ENCODE peak calls at places on chromosomes 3 and 15, in nine cellular contexts. E, Y, X, K, V, I, U, N and P are unnamed samples.
A peak's percentile ranks its signal among the peaks of the same experiment; 100 is the strongest.

GRCh38 chr3:178849220-178849910 is 222.2 kb downstream of the ZMAT3 start:
- DNase-seq in E (no peak), Y (no peak), X (no peak), K (no peak), V (no peak), I (no peak), U (no peak), N (no peak), P (no peak)

GRCh38 chr3:44437800-44438199 is 39.7 kb downstream of the ZNF445 start:
- DNase-seq in E (no peak), Y (no peak), X (no peak), K (no peak), V (no peak), I (no peak), U (no peak), N (no peak), P (no peak)

GRCh38 chr15:40330368-40330836 is 6.9 kb downstream of the INAFM2 start:
- DNase-seq in E (no peak), Y (no peak), X (peak; percentile 39), K (no peak), V (no peak), I (peak; percentile 92), U (no peak), N (no peak), P (no peak)

GRCh38 chr3:177364236-177364635 is 167.0 kb upstream of the TBL1XR1 start:
- DNase-seq in E (no peak), Y (no peak), X (no peak), K (no peak), V (no peak), I (no peak), U (peak; percentile 34), N (no peak), P (no peak)

GRCh38 chr3:188526057-188526456 is 372.1 kb downstream of the LPP start:
- DNase-seq in E (no peak), Y (no peak), X (peak; percentile 39), K (no peak), V (no peak), I (peak; percentile 65), U (peak; percentile 38), N (no peak), P (no peak)

GRCh38 chr3:88057650-88058321 is 1.0 kb downstream of the CGGBP1 start:
- DNase-seq in E (no peak), Y (no peak), X (no peak), K (no peak), V (no peak), I (no peak), U (peak; percentile 36), N (no peak), P (peak; percentile 50)

GRCh38 chr3:98786364-98786930 is 23.3 kb downstream of the ST3GAL6 start:
- DNase-seq in E (no peak), Y (no peak), X (no peak), K (no peak), V (no peak), I (no peak), U (peak; percentile 34), N (peak; percentile 48), P (no peak)

GRCh38 chr3:13887746-13888300 is 8.0 kb upstream of the WNT7A start:
- DNase-seq in E (peak; percentile 56), Y (no peak), X (no peak), K (no peak), V (peak; percentile 45), I (no peak), U (no peak), N (no peak), P (no peak)

GRCh38 chr3:69420781-69421520 is 35.1 kb upstream of the FRMD4B start:
- DNase-seq in E (no peak), Y (peak; percentile 43), X (no peak), K (no peak), V (no peak), I (peak; percentile 68), U (peak; percentile 81), N (no peak), P (no peak)

GRCh38 chr15:75727851-75728715 is 15.4 kb upstream of the CSPG4 start:
- DNase-seq in E (no peak), Y (peak; percentile 49), X (peak; percentile 58), K (peak; percentile 69), V (no peak), I (peak; percentile 79), U (peak; percentile 34), N (peak; percentile 71), P (peak; percentile 28)

GRCh38 chr3:66441124-66441523 is 59.7 kb downstream of the LRIG1 start:
- DNase-seq in E (no peak), Y (no peak), X (peak; percentile 34), K (no peak), V (no peak), I (no peak), U (peak; percentile 61), N (no peak), P (peak; percentile 67)

GRCh38 chr3:151327571-151328198 is 1.7 kb downstream of the P2RY13 start:
- DNase-seq in E (no peak), Y (no peak), X (peak; percentile 64), K (no peak), V (no peak), I (no peak), U (peak; percentile 48), N (no peak), P (peak; percentile 47)

GRCh38 chr15:48975713-48976419 is 12.1 kb upstream of the SHC4 start:
- DNase-seq in E (no peak), Y (peak; percentile 80), X (peak; percentile 84), K (peak; percentile 81), V (peak; percentile 85), I (peak; percentile 90), U (peak; percentile 72), N (peak; percentile 75), P (peak; percentile 77)

GRCh38 chr3:31094048-31094447 is 199.6 kb upstream of the GADL1 start:
- DNase-seq in E (no peak), Y (no peak), X (no peak), K (no peak), V (no peak), I (no peak), U (no peak), N (no peak), P (no peak)

GRCh38 chr3:104437131-104437750 is 929.5 kb upstream of the ALCAM start:
- DNase-seq in E (no peak), Y (no peak), X (peak; percentile 72), K (no peak), V (no peak), I (no peak), U (peak; percentile 80), N (no peak), P (peak; percentile 85)

GRCh38 chr15:73957785-73958184 is 31.5 kb downstream of the LOXL1 start:
- DNase-seq in E (no peak), Y (no peak), X (no peak), K (no peak), V (peak; percentile 50), I (no peak), U (no peak), N (no peak), P (no peak)

GRCh38 chr15:80940851-80941250 is 48.8 kb downstream of the MESD start:
- DNase-seq in E (no peak), Y (no peak), X (no peak), K (peak; percentile 33), V (peak; percentile 41), I (peak; percentile 29), U (no peak), N (no peak), P (no peak)

GRCh38 chr3:86180696-86181095 is 810.3 kb downstream of the VGLL3 start:
- DNase-seq in E (no peak), Y (no peak), X (peak; percentile 68), K (no peak), V (no peak), I (no peak), U (no peak), N (no peak), P (peak; percentile 1)

DNA sequence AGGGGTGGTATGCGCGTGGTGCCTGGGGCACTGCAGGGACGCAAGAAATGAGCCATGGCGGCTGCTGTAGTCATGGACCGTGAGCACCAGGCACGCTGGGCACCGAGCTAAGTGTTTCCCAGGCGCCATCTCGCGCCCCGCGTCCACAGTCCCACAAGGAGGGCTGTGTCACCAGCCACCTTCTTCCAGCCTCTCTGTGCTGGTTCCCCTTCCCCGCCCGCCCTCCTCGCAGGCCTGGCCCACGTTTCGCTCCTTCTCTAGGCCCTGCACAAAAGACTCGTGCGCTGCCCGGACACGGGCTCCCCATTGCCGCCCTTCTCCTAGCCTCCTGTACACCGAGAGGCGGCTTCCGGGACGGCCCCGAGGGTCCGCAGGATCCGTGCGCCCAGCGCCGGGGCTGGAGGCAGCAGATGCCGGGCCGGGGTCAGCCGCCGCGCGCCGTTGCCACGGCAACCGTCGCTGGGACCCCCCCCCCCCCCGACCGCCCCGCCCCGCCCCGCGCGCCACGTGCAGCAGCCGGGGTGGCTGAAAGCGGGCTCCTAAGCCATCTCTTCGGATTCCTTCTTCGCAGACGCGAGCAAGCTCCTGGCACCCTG is 113.4 kb downstream of the SRGAP3 start:
- DNase-seq in E (no peak), Y (peak; percentile 25), X (no peak), K (no peak), V (no peak), I (no peak), U (no peak), N (no peak), P (no peak)
- H3K4me3 ChIP-seq in E (peak overlapping the region; percentile 45), Y (peak overlapping the region; percentile 66), X (no peak overlapping the region), K (no peak overlapping the region), V (peak overlapping the region; percentile 72), I (no peak overlapping the region), U (no peak overlapping the region), N (peak overlapping the region; percentile 46), P (peak overlapping the region; percentile 18)

DNA sequence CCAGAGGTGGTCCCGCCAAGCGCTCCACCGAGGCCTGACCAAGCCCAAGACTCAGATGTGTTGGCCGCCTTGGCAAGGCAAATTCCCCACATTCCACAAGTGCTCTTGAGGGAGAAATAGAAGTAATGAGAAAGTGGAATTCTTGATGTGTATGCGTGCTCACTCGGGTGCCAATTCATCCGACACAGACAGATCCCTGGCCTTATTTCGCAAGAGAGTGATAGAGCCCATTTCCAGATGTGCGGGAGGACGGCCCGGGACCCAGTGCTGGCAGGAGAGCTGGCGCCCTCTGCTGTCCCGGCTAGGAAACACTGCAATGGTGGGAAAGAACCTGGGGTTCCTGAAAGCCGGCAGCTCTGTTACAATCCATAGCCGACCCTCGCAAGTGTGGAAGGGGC is 76.0 kb downstream of the HMG20A start:
- DNase-seq in E (peak; percentile 92), Y (peak; percentile 91), X (peak; percentile 76), K (peak; percentile 83), V (peak; percentile 90), I (peak; percentile 95), U (peak; percentile 96), N (peak; percentile 80), P (peak; percentile 90)
- H3K4me3 ChIP-seq in E (peak overlapping the region; percentile 5), Y (peak overlapping the region; percentile 50), X (peak overlapping the region; percentile 32), K (no peak overlapping the region), V (peak overlapping the region; percentile 44), I (no peak overlapping the region), U (no peak overlapping the region), N (no peak overlapping the region), P (no peak overlapping the region)

GRCh38 chr3:11452988-11453847 is 181.0 kb downstream of the ATG7 start:
- DNase-seq in E (no peak), Y (no peak), X (peak; percentile 58), K (no peak), V (no peak), I (no peak), U (peak; percentile 84), N (no peak), P (peak; percentile 91)
- H3K4me3 ChIP-seq in E (no peak overlapping the region), Y (no peak overlapping the region), X (no peak overlapping the region), K (no peak overlapping the region), V (no peak overlapping the region), I (no peak overlapping the region), U (no peak overlapping the region), N (no peak overlapping the region), P (no peak overlapping the region)

DNA sequence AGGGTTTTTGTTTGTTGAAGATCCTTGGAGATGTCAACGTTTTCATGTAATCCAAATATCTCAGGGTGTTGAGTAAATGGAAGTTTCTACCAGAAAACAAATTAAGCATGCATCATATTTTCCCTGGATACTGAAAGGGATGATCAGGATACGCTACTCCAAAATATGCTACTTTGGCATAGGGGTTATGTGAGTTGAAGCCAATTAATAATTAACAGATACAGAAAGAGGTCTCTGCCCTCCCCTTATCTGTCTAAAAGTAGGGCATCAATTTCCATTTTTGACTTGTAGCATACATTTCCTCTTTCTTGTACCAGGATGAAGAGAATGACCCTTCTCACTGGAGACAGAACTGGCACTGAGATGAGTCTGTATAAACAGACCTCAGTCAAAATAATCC is 17.3 kb upstream of the ASB14 start:
- DNase-seq in E (no peak), Y (no peak), X (no peak), K (no peak), V (no peak), I (no peak), U (no peak), N (no peak), P (no peak)
- H3K4me3 ChIP-seq in E (no peak overlapping the region), Y (no peak overlapping the region), X (no peak overlapping the region), K (no peak overlapping the region), V (no peak overlapping the region), I (no peak overlapping the region), U (no peak overlapping the region), N (no peak overlapping the region), P (no peak overlapping the region)